ENCODE peak calls at places on chromosomes 13 and 19, in four cellular contexts. H is NCI-H345, O is NCI-H1092, K is fibroblast of lung. D is an unnamed sample.

GRCh38 chr13:50891206-50891605 is 18.4 kb upstream of the RNASEH2B start:
- DNase-seq in H (no peak), K (no peak), O (no peak), D (peak)

GRCh38 chr13:25489238-25489637 is 117.5 kb downstream of the ATP8A2 start:
- DNase-seq in H (no peak), O (peak), K (no peak), D (no peak)

GRCh38 chr19:46860846-46861690 is at the start of gene ARHGAP35:
- DNase-seq in O (no peak), H (peak), K (no peak), D (no peak)

GRCh38 chr19:5075603-5076002 is 106.7 kb downstream of the KDM4B start:
- DNase-seq in H (no peak), K (no peak), O (no peak), D (no peak)

GRCh38 chr13:43785681-43786471 is 896 bp downstream of the ENOX1 start:
- DNase-seq in O (peak), K (peak), H (peak), D (peak)

GRCh38 chr13:30019648-30020626 is 169.5 kb upstream of the UBL3 start:
- DNase-seq in H (no peak), K (no peak), O (no peak), D (no peak)

GRCh38 chr19:9792191-9793050 is 23.9 kb upstream of the ZNF846 start:
- DNase-seq in H (peak), O (peak), K (peak), D (peak)

GRCh38 chr13:94596575-94596971 is 621 bp upstream of the TGDS start:
- DNase-seq in H (no peak), O (no peak), K (no peak), D (no peak)

GRCh38 chr19:19224852-19225494 is 13.2 kb downstream of the NCAN start:
- DNase-seq in K (peak), H (peak), O (no peak), D (no peak)

GRCh38 chr13:44388427-44388826 is 14.8 kb downstream of the SERP2 start:
- DNase-seq in K (no peak), H (no peak), O (no peak), D (no peak)

GRCh38 chr19:36225219-36225892 is 10.4 kb downstream of the ZNF146 start:
- DNase-seq in H (no peak), K (peak), O (no peak), D (no peak)

GRCh38 chr19:1473424-1473851 is 5.6 kb downstream of the C19orf25 start:
- DNase-seq in O (no peak), K (no peak), H (no peak), D (no peak)

GRCh38 chr13:106520205-106521004 is 15.1 kb downstream of the EFNB2 start:
- DNase-seq in K (peak), O (no peak), H (no peak), D (peak)

GRCh38 chr13:73210218-73210883 is 151.5 kb downstream of the KLF5 start:
- DNase-seq in O (no peak), H (no peak), K (no peak), D (no peak)

GRCh38 chr19:18539372-18539771 is 4.0 kb downstream of the FKBP8 start:
- DNase-seq in K (no peak), H (no peak), O (no peak), D (no peak)

GRCh38 chr19:31347828-31348314 is 1.4 kb downstream of the TSHZ3 start:
- DNase-seq in K (peak), O (no peak), H (no peak), D (no peak)

GRCh38 chr13:50715402-50716146 is 127.9 kb downstream of the DLEU7 start:
- DNase-seq in H (no peak), K (no peak), O (no peak), D (no peak)

GRCh38 chr19:6260912-6261636 is 18.7 kb downstream of the MLLT1 start:
- DNase-seq in K (no peak), O (no peak), H (peak), D (no peak)

GRCh38 chr13:43206858-43207257 is 183.5 kb downstream of the DNAJC15 start:
- DNase-seq in K (no peak), H (no peak), O (no peak), D (no peak)

GRCh38 chr13:59259416-59260000 is 904.2 kb downstream of the DIAPH3 start:
- DNase-seq in H (no peak), O (no peak), K (no peak), D (no peak)

GRCh38 chr13:32191452-32191998 is 123.6 kb downstream of the ZAR1L start:
- DNase-seq in O (no peak), H (no peak), K (no peak), D (no peak)

GRCh38 chr13:36431204-36432105 is 840 bp upstream of the CCNA1 start:
- DNase-seq in K (no peak), O (no peak), H (peak), D (no peak)

GRCh38 chr13:75417006-75417384 is 65.0 kb downstream of the TBC1D4 start:
- DNase-seq in H (no peak), K (no peak), O (no peak), D (no peak)

GRCh38 chr19:17086129-17086528 is 10.6 kb downstream of the MYO9B start:
- DNase-seq in O (no peak), H (no peak), K (no peak), D (no peak)

D was measured in NCI-H1694 treated with DMSO at 0.1 percent for 48 hours.